ENCODE peak calls at places on chromosome 4, in seven cellular contexts. O is Jurkat, Clone E6-1; A is NCI-H1417 treated with DMSO at 0.1 percent for 48 hours; W is astrocyte of the spinal cord; S is putamen; B is A549; M is stimulated activated CD8-positive, alpha-beta memory T cell treated with anti-CD3 and anti-CD28 coated beads, Interleukin-7, amount 100 ng/mL, for 24 hours. F is an unnamed sample.

GRCh38 chr4:72827968-72828367 is 241.5 kb downstream of the COX18 start:
- DNase-seq in O (no peak), A (no peak), W (no peak), S (no peak), B (no peak), M (no peak), F (no peak)

GRCh38 chr4:149781150-149781549 is 34.5 kb downstream of the IQCM start:
- DNase-seq in O (no peak), A (no peak), W (peak), S (no peak), B (no peak), M (no peak), F (no peak)

GRCh38 chr4:77911842-77912450 is 49.3 kb downstream of the MRPL1 start:
- DNase-seq in O (no peak), A (no peak), W (peak), S (no peak), B (no peak), M (no peak), F (no peak)

GRCh38 chr4:139528377-139529005 is 27.5 kb downstream of the SETD7 start:
- DNase-seq in O (peak), A (no peak), W (peak), S (no peak), B (no peak), M (no peak), F (peak)

GRCh38 chr4:5940470-5941203 is 47.8 kb upstream of the CRMP1 start:
- DNase-seq in O (no peak), A (no peak), W (no peak), S (no peak), B (no peak), M (no peak), F (no peak)

GRCh38 chr4:156052116-156052515 is 98.5 kb upstream of the CTSO start:
- DNase-seq in O (no peak), A (no peak), W (no peak), S (no peak), B (no peak), M (no peak), F (no peak)

GRCh38 chr4:87521757-87522374 is 7.3 kb downstream of the SPARCL1 start:
- DNase-seq in O (no peak), A (no peak), W (peak), S (no peak), B (no peak), M (no peak), F (no peak)

GRCh38 chr4:24137596-24137962 is 247.7 kb upstream of the PPARGC1A start:
- DNase-seq in O (no peak), A (no peak), W (no peak), S (no peak), B (no peak), M (no peak), F (no peak)

GRCh38 chr4:101670897-101671296 is 119.6 kb upstream of the BANK1 start:
- DNase-seq in O (no peak), A (no peak), W (no peak), S (no peak), B (no peak), M (no peak), F (no peak)

GRCh38 chr4:123478859-123479345 is 82.3 kb downstream of the SPRY1 start:
- DNase-seq in O (no peak), A (no peak), W (peak), S (no peak), B (no peak), M (no peak), F (no peak)

GRCh38 chr4:5051210-5051691 is at the start of gene STK32B:
- DNase-seq in O (no peak), A (peak), W (peak), S (peak), B (peak), M (no peak), F (no peak)

GRCh38 chr4:31788676-31789075 is 1068.5 kb downstream of the PCDH7 start:
- DNase-seq in O (no peak), A (no peak), W (no peak), S (no peak), B (no peak), M (no peak), F (no peak)

GRCh38 chr4:128600410-128600809 is 209.1 kb upstream of the JADE1 start:
- DNase-seq in O (no peak), A (no peak), W (peak), S (peak), B (no peak), M (no peak), F (no peak)

GRCh38 chr4:136967069-136967468 is 565.2 kb downstream of the PCDH18 start:
- DNase-seq in O (no peak), A (no peak), W (no peak), S (no peak), B (no peak), M (no peak), F (no peak)

GRCh38 chr4:137531951-137532868 is at the start of gene PCDH18:
- DNase-seq in O (peak), A (no peak), W (peak), S (peak), B (no peak), M (no peak), F (peak)

GRCh38 chr4:181688886-181689285 is 554.3 kb upstream of the TENM3 start:
- DNase-seq in O (no peak), A (no peak), W (peak), S (no peak), B (no peak), M (no peak), F (no peak)

GRCh38 chr4:8675906-8676305 is 83.3 kb downstream of the CPZ start:
- DNase-seq in O (no peak), A (no peak), W (no peak), S (no peak), B (no peak), M (no peak), F (no peak)

GRCh38 chr4:112377701-112378620 is 80.8 kb downstream of the ALPK1 start:
- DNase-seq in O (no peak), A (no peak), W (no peak), S (no peak), B (no peak), M (no peak), F (no peak)

GRCh38 chr4:85939595-85939994 is 420.3 kb downstream of the MAPK10 start:
- DNase-seq in O (no peak), A (no peak), W (no peak), S (no peak), B (no peak), M (no peak), F (no peak)

GRCh38 chr4:67933755-67934154 is 29.5 kb downstream of the TMPRSS11A start:
- DNase-seq in O (no peak), A (no peak), W (no peak), S (no peak), B (no peak), M (no peak), F (no peak)

GRCh38 chr4:53713296-53713695 is 122.0 kb upstream of the LNX1 start:
- DNase-seq in O (no peak), A (no peak), W (no peak), S (no peak), B (no peak), M (no peak), F (no peak)

GRCh38 chr4:42816189-42816588 is 76.3 kb upstream of the GRXCR1 start:
- DNase-seq in O (no peak), A (no peak), W (no peak), S (no peak), B (no peak), M (no peak), F (no peak)

GRCh38 chr4:75985116-75985515 is 5.6 kb downstream of the SDAD1 start:
- DNase-seq in O (no peak), A (no peak), W (peak), S (no peak), B (no peak), M (no peak), F (no peak)

GRCh38 chr4:3314706-3315260 is 22.0 kb downstream of the RGS12 start:
- DNase-seq in O (no peak), A (no peak), W (no peak), S (no peak), B (no peak), M (no peak), F (peak)

GRCh38 chr4:73213917-73214663 is 44.5 kb downstream of the ANKRD17 start:
- DNase-seq in O (no peak), A (no peak), W (no peak), S (no peak), B (no peak), M (no peak), F (no peak)

GRCh38 chr4:150782311-150782710 is 200.4 kb downstream of the MAB21L2 start:
- DNase-seq in O (no peak), A (no peak), W (peak), S (no peak), B (no peak), M (no peak), F (no peak)

GRCh38 chr4:2621419-2621818 is 85.0 kb downstream of the FAM193A start:
- DNase-seq in O (no peak), A (no peak), W (no peak), S (no peak), B (no peak), M (no peak), F (peak)

GRCh38 chr4:106495498-106495897 is 126.9 kb upstream of the GIMD1 start:
- DNase-seq in O (no peak), A (no peak), W (peak), S (no peak), B (no peak), M (no peak), F (no peak)